ENCODE peak calls at places on chromosomes 16 and 17, in six cellular contexts. One of them, this sample, is unnamed.

GRCh38 chr17:16491703-16492612 is at the start of gene LRRC75A:
- DNase-seq in GM12878: no peak
- DNase-seq in K562: peak
- DNase-seq in A549: peak
- DNase-seq in IMR-90: peak
- DNase-seq in SK-N-SH: peak
- DNase-seq in this sample: no peak

GRCh38 chr16:77191259-77191969 is 424 bp downstream of the MON1B start:
- DNase-seq in GM12878: no peak
- DNase-seq in K562: peak
- DNase-seq in A549: no peak
- DNase-seq in IMR-90: no peak
- DNase-seq in SK-N-SH: peak
- DNase-seq in this sample: no peak

GRCh38 chr17:20989991-20990855 is 52.6 kb downstream of the USP22 start:
- DNase-seq in GM12878: no peak
- DNase-seq in K562: no peak
- DNase-seq in A549: no peak
- DNase-seq in IMR-90: no peak
- DNase-seq in SK-N-SH: no peak
- DNase-seq in this sample: peak

GRCh38 chr17:1787301-1787902 is 25.5 kb downstream of the SERPINF1 start:
- DNase-seq in GM12878: no peak
- DNase-seq in K562: no peak
- DNase-seq in A549: peak
- DNase-seq in IMR-90: peak
- DNase-seq in SK-N-SH: peak
- DNase-seq in this sample: peak

GRCh38 chr16:66473654-66474519 is 46.8 kb downstream of the BEAN1 start:
- DNase-seq in GM12878: no peak
- DNase-seq in K562: no peak
- DNase-seq in A549: no peak
- DNase-seq in IMR-90: no peak
- DNase-seq in SK-N-SH: no peak
- DNase-seq in this sample: no peak

GRCh38 chr16:57185446-57185944 is 344 bp downstream of the PSME3IP1 start:
- DNase-seq in GM12878: no peak
- DNase-seq in K562: peak
- DNase-seq in A549: peak
- DNase-seq in IMR-90: peak
- DNase-seq in SK-N-SH: peak
- DNase-seq in this sample: no peak

GRCh38 chr17:70171159-70171558 is 1.8 kb downstream of the KCNJ2 start:
- DNase-seq in GM12878: no peak
- DNase-seq in K562: no peak
- DNase-seq in A549: no peak
- DNase-seq in IMR-90: no peak
- DNase-seq in SK-N-SH: no peak
- DNase-seq in this sample: no peak

GRCh38 chr17:21500064-21500463 is 123.9 kb downstream of the KCNJ12 start:
- DNase-seq in GM12878: no peak
- DNase-seq in K562: no peak
- DNase-seq in A549: no peak
- DNase-seq in IMR-90: no peak
- DNase-seq in SK-N-SH: no peak
- DNase-seq in this sample: no peak

GRCh38 chr16:13138528-13138927 is 237.1 kb downstream of the SHISA9 start:
- DNase-seq in GM12878: no peak
- DNase-seq in K562: no peak
- DNase-seq in A549: no peak
- DNase-seq in IMR-90: no peak
- DNase-seq in SK-N-SH: no peak
- DNase-seq in this sample: no peak

GRCh38 chr16:28899882-28900600 is 21.8 kb downstream of the ATP2A1 start:
- DNase-seq in GM12878: no peak
- DNase-seq in K562: no peak
- DNase-seq in A549: no peak
- DNase-seq in IMR-90: no peak
- DNase-seq in SK-N-SH: no peak
- DNase-seq in this sample: no peak

GRCh38 chr16:5738586-5738985 is 641.0 kb upstream of the EEF2KMT start:
- DNase-seq in GM12878: no peak
- DNase-seq in K562: no peak
- DNase-seq in A549: no peak
- DNase-seq in IMR-90: no peak
- DNase-seq in SK-N-SH: no peak
- DNase-seq in this sample: peak

GRCh38 chr16:87002717-87003413 is 314.3 kb downstream of the C16orf95 start:
- DNase-seq in GM12878: no peak
- DNase-seq in K562: no peak
- DNase-seq in A549: no peak
- DNase-seq in IMR-90: peak
- DNase-seq in SK-N-SH: no peak
- DNase-seq in this sample: no peak

GRCh38 chr17:60960398-60961065 is 282.9 kb downstream of the BCAS3 start:
- DNase-seq in GM12878: no peak
- DNase-seq in K562: no peak
- DNase-seq in A549: no peak
- DNase-seq in IMR-90: no peak
- DNase-seq in SK-N-SH: no peak
- DNase-seq in this sample: no peak

GRCh38 chr17:13362341-13363122 is 239.2 kb downstream of the HS3ST3A1 start:
- DNase-seq in GM12878: no peak
- DNase-seq in K562: no peak
- DNase-seq in A549: no peak
- DNase-seq in IMR-90: peak
- DNase-seq in SK-N-SH: no peak
- DNase-seq in this sample: no peak

GRCh38 chr16:64983983-64984382 is 137.9 kb downstream of the CDH11 start:
- DNase-seq in GM12878: no peak
- DNase-seq in K562: peak
- DNase-seq in A549: no peak
- DNase-seq in IMR-90: peak
- DNase-seq in SK-N-SH: peak
- DNase-seq in this sample: peak

GRCh38 chr17:81996232-81996756 is 18.9 kb downstream of the ASPSCR1 start:
- DNase-seq in GM12878: no peak
- DNase-seq in K562: no peak
- DNase-seq in A549: no peak
- DNase-seq in IMR-90: no peak
- DNase-seq in SK-N-SH: no peak
- DNase-seq in this sample: no peak

GRCh38 chr17:35372846-35373531 is 432 bp downstream of the SLFN11 start:
- DNase-seq in GM12878: no peak
- DNase-seq in K562: peak
- DNase-seq in A549: peak
- DNase-seq in IMR-90: no peak
- DNase-seq in SK-N-SH: peak
- DNase-seq in this sample: no peak

GRCh38 chr17:31051517-31051916 is 43.3 kb upstream of the NF1 start:
- DNase-seq in GM12878: no peak
- DNase-seq in K562: no peak
- DNase-seq in A549: no peak
- DNase-seq in IMR-90: no peak
- DNase-seq in SK-N-SH: no peak
- DNase-seq in this sample: no peak

GRCh38 chr16:19744670-19745069 is 26.6 kb downstream of the IQCK start:
- DNase-seq in GM12878: no peak
- DNase-seq in K562: no peak
- DNase-seq in A549: no peak
- DNase-seq in IMR-90: no peak
- DNase-seq in SK-N-SH: no peak
- DNase-seq in this sample: peak

GRCh38 chr17:72434581-72434980 is 313.8 kb downstream of the SOX9 start:
- DNase-seq in GM12878: no peak
- DNase-seq in K562: no peak
- DNase-seq in A549: no peak
- DNase-seq in IMR-90: no peak
- DNase-seq in SK-N-SH: no peak
- DNase-seq in this sample: no peak

GRCh38 chr17:39002991-39003715 is 36.0 kb upstream of the FBXO47 start:
- DNase-seq in GM12878: no peak
- DNase-seq in K562: peak
- DNase-seq in A549: no peak
- DNase-seq in IMR-90: no peak
- DNase-seq in SK-N-SH: no peak
- DNase-seq in this sample: no peak

GRCh38 chr16:10934325-10935107 is 7.8 kb downstream of the DEXI start:
- DNase-seq in GM12878: no peak
- DNase-seq in K562: no peak
- DNase-seq in A549: no peak
- DNase-seq in IMR-90: no peak
- DNase-seq in SK-N-SH: no peak
- DNase-seq in this sample: no peak

GRCh38 chr17:9402590-9403199 is 172.9 kb downstream of the STX8 start:
- DNase-seq in GM12878: no peak
- DNase-seq in K562: no peak
- DNase-seq in A549: peak
- DNase-seq in IMR-90: peak
- DNase-seq in SK-N-SH: peak
- DNase-seq in this sample: peak

GRCh38 chr16:75565640-75566039 is 539 bp upstream of the GABARAPL2 start:
- DNase-seq in GM12878: no peak
- DNase-seq in K562: no peak
- DNase-seq in A549: no peak
- DNase-seq in IMR-90: no peak
- DNase-seq in SK-N-SH: no peak
- DNase-seq in this sample: no peak
- TF ChIP-seq SMC3 in GM12878: no peak
- TF ChIP-seq SMC3 in K562: no peak
- TF ChIP-seq SMC3 in A549: no peak
- TF ChIP-seq SMC3 in IMR-90: no peak
- TF ChIP-seq SMC3 in SK-N-SH: no peak
- TF ChIP-seq SMC3 in this sample: no peak

GRCh38 chr17:73644145-73645049 is at the start of gene SDK2:
- DNase-seq in GM12878: no peak
- DNase-seq in K562: no peak
- DNase-seq in A549: peak
- DNase-seq in IMR-90: no peak
- DNase-seq in SK-N-SH: peak
- DNase-seq in this sample: no peak

GRCh38 chr17:73643846-73644144 is 450 bp downstream of the SDK2 start:
- DNase-seq in GM12878: no peak
- DNase-seq in K562: no peak
- DNase-seq in A549: no peak
- DNase-seq in IMR-90: no peak
- DNase-seq in SK-N-SH: peak
- DNase-seq in this sample: no peak

GRCh38 chr17:73641779-73642580 is 2.3 kb downstream of the SDK2 start:
- DNase-seq in GM12878: no peak
- DNase-seq in K562: no peak
- DNase-seq in A549: no peak
- DNase-seq in IMR-90: no peak
- DNase-seq in SK-N-SH: peak
- DNase-seq in this sample: no peak

GRCh38 chr17:73642659-73643011 is 1.6 kb downstream of the SDK2 start:
- DNase-seq in GM12878: no peak
- DNase-seq in K562: no peak
- DNase-seq in A549: no peak
- DNase-seq in IMR-90: no peak
- DNase-seq in SK-N-SH: no peak
- DNase-seq in this sample: no peak

DNA sequence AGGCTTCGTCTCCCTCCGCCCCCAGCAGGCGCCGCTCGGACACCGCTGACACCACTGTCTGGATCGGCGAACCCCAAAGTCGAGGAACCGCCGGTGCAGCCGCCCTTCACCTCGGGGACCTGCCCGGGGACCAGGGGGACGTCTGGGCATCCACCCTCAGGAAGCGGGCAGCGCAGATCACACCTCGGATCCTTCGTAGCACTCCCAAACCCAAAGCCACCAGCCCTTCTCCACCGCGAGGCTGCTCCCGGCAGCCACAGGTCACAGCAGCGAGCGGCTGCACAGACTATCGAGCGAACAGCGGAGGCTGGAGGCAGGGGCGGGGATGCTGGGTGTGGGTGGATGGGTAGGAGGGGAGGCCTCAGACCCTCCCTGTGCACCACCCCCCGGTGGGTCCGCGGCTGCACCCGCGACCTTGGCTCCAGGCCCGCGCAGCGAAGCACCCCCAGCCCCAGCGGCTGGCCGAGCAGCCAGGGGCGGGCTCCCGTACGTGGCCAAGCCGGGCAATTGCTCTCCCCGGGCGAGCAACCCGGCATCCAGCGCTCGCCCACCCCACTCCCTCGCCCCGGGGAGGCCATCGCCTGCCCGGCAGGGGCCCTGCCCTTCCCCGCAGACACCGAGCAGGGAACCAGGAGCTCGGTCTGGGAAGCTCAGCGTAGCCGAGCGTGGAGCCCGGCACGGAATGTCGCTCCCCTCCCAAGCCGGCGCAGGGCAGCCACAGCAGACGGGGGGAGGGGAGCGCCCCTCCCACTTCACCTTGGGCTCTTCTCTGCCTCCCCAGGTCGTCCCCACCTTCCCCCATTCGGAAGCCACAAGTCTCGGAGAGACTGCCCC is 1.0 kb downstream of the SDK2 start:
- DNase-seq in GM12878: no peak
- DNase-seq in K562: no peak
- DNase-seq in A549: peak
- DNase-seq in IMR-90: no peak
- DNase-seq in SK-N-SH: peak
- DNase-seq in this sample: no peak
- TF ChIP-seq SMC3 in GM12878: no peak
- TF ChIP-seq SMC3 in K562: no peak
- TF ChIP-seq SMC3 in A549: peak
- TF ChIP-seq SMC3 in IMR-90: no peak
- TF ChIP-seq SMC3 in SK-N-SH: no peak
- TF ChIP-seq SMC3 in this sample: no peak

GRCh38 chr16:70803354-70803753 is 2.4 kb upstream of the VAC14 start:
- DNase-seq in GM12878: no peak
- DNase-seq in K562: no peak
- DNase-seq in A549: no peak
- DNase-seq in IMR-90: peak
- DNase-seq in SK-N-SH: no peak
- DNase-seq in this sample: no peak

GRCh38 chr16:70805787-70806186 is 4.8 kb upstream of the VAC14 start:
- DNase-seq in GM12878: no peak
- DNase-seq in K562: no peak
- DNase-seq in A549: no peak
- DNase-seq in IMR-90: peak
- DNase-seq in SK-N-SH: no peak
- DNase-seq in this sample: no peak

GRCh38 chr16:70805380-70805779 is 4.4 kb upstream of the VAC14 start:
- DNase-seq in GM12878: no peak
- DNase-seq in K562: no peak
- DNase-seq in A549: no peak
- DNase-seq in IMR-90: peak
- DNase-seq in SK-N-SH: no peak
- DNase-seq in this sample: no peak

GRCh38 chr16:70804729-70805169 is 3.8 kb upstream of the VAC14 start:
- DNase-seq in GM12878: no peak
- DNase-seq in K562: no peak
- DNase-seq in A549: no peak
- DNase-seq in IMR-90: no peak
- DNase-seq in SK-N-SH: no peak
- DNase-seq in this sample: no peak

GRCh38 chr16:70804153-70804728 is 3.3 kb upstream of the VAC14 start:
- DNase-seq in GM12878: no peak
- DNase-seq in K562: no peak
- DNase-seq in A549: no peak
- DNase-seq in IMR-90: peak
- DNase-seq in SK-N-SH: no peak
- DNase-seq in this sample: no peak
- TF ChIP-seq SMC3 in GM12878: no peak
- TF ChIP-seq SMC3 in K562: no peak
- TF ChIP-seq SMC3 in A549: no peak
- TF ChIP-seq SMC3 in IMR-90: no peak
- TF ChIP-seq SMC3 in SK-N-SH: no peak
- TF ChIP-seq SMC3 in this sample: no peak

GRCh38 chr16:68436581-68436980 is 11.7 kb downstream of the SMPD3 start:
- DNase-seq in GM12878: no peak
- DNase-seq in K562: peak
- DNase-seq in A549: no peak
- DNase-seq in IMR-90: no peak
- DNase-seq in SK-N-SH: no peak
- DNase-seq in this sample: no peak
- TF ChIP-seq SMC3 in GM12878: no peak
- TF ChIP-seq SMC3 in K562: no peak
- TF ChIP-seq SMC3 in A549: no peak
- TF ChIP-seq SMC3 in IMR-90: no peak
- TF ChIP-seq SMC3 in SK-N-SH: no peak
- TF ChIP-seq SMC3 in this sample: no peak

This sample was measured in HepG2.